ENCODE peak calls at places on chromosomes 12 and 14, in four cellular contexts. One of them, this sample, is unnamed.

GRCh38 chr12:100346660-100347059 is 10.2 kb upstream of the SLC17A8 start:
- DNase-seq in HEK293T: no peak
- DNase-seq in K562: no peak
- DNase-seq in HepG2: peak; percentile 4
- DNase-seq in this sample: no peak

GRCh38 chr12:101945361-101946232 is 68.2 kb downstream of the DRAM1 start:
- DNase-seq in K562: no peak
- DNase-seq in HEK293T: no peak
- DNase-seq in HepG2: peak; percentile 39
- DNase-seq in this sample: no peak

GRCh38 chr14:76644875-76645518 is 116.3 kb upstream of the VASH1 start:
- DNase-seq in HepG2: peak; percentile 30
- DNase-seq in K562: peak; percentile 42
- DNase-seq in HEK293T: peak; percentile 72
- DNase-seq in this sample: peak; percentile 79

GRCh38 chr12:119044094-119044493 is 62.8 kb downstream of the SRRM4 start:
- DNase-seq in HEK293T: no peak
- DNase-seq in K562: no peak
- DNase-seq in HepG2: no peak
- DNase-seq in this sample: no peak

GRCh38 chr14:89429206-89430091 is 12.4 kb upstream of the FOXN3 start:
- DNase-seq in HEK293T: no peak
- DNase-seq in HepG2: no peak
- DNase-seq in K562: no peak
- DNase-seq in this sample: no peak

GRCh38 chr12:106417926-106418910 is 60.7 kb downstream of the POLR3B start:
- DNase-seq in HepG2: peak; percentile 69
- DNase-seq in HEK293T: no peak
- DNase-seq in K562: no peak
- DNase-seq in this sample: no peak

GRCh38 chr12:53696285-53696654 is 20.4 kb upstream of the ATP5MC2 start:
- DNase-seq in HepG2: peak; percentile 82
- DNase-seq in K562: peak; percentile 64
- DNase-seq in HEK293T: peak; percentile 94
- DNase-seq in this sample: peak; percentile 74

GRCh38 chr12:121494093-121494787 is 86.6 kb downstream of the KDM2B start:
- DNase-seq in HEK293T: peak; percentile 61
- DNase-seq in K562: peak; percentile 71
- DNase-seq in HepG2: no peak
- DNase-seq in this sample: peak; percentile 84

GRCh38 chr12:22396253-22396652 is 61.7 kb upstream of the ST8SIA1 start:
- DNase-seq in K562: no peak
- DNase-seq in HEK293T: no peak
- DNase-seq in HepG2: no peak
- DNase-seq in this sample: no peak

GRCh38 chr12:122872815-122873361 is 23.0 kb downstream of the VPS37B start:
- DNase-seq in HepG2: no peak
- DNase-seq in HEK293T: no peak
- DNase-seq in K562: no peak
- DNase-seq in this sample: no peak

GRCh38 chr12:92987846-92988621 is 58.9 kb upstream of the EEA1 start:
- DNase-seq in K562: no peak
- DNase-seq in HEK293T: no peak
- DNase-seq in HepG2: peak; percentile 45
- DNase-seq in this sample: peak; percentile 27

GRCh38 chr14:94110552-94111181 is at the start of gene IFI27:
- DNase-seq in HEK293T: no peak
- DNase-seq in K562: peak; percentile 70
- DNase-seq in HepG2: no peak
- DNase-seq in this sample: no peak

GRCh38 chr14:90720336-90720735 is 95.9 kb downstream of the TTC7B start:
- DNase-seq in K562: peak; percentile 77
- DNase-seq in HepG2: no peak
- DNase-seq in HEK293T: no peak
- DNase-seq in this sample: no peak

GRCh38 chr14:59187802-59188460 is 536 bp upstream of the DAAM1 start:
- DNase-seq in HEK293T: peak; percentile 31
- DNase-seq in HepG2: no peak
- DNase-seq in K562: peak; percentile 86
- DNase-seq in this sample: peak; percentile 16

GRCh38 chr14:100393362-100393761 is 70.2 kb downstream of the SLC25A47 start:
- DNase-seq in HepG2: no peak
- DNase-seq in HEK293T: no peak
- DNase-seq in K562: no peak
- DNase-seq in this sample: no peak

GRCh38 chr12:68428724-68429580 is 96.8 kb upstream of the MDM1 start:
- DNase-seq in HEK293T: no peak
- DNase-seq in K562: no peak
- DNase-seq in HepG2: peak; percentile 5
- DNase-seq in this sample: no peak

GRCh38 chr12:9920451-9920850 is 11.7 kb downstream of the CLEC2A start:
- DNase-seq in HepG2: no peak
- DNase-seq in K562: no peak
- DNase-seq in HEK293T: no peak
- DNase-seq in this sample: no peak

GRCh38 chr12:4562034-4562657 is at the start of gene DYRK4:
- DNase-seq in K562: peak; percentile 90
- DNase-seq in HepG2: peak; percentile 72
- DNase-seq in HEK293T: peak; percentile 90
- DNase-seq in this sample: peak; percentile 96

GRCh38 chr14:94653321-94653720 is 41.1 kb downstream of the SERPINA3 start:
- DNase-seq in K562: no peak
- DNase-seq in HEK293T: no peak
- DNase-seq in HepG2: no peak
- DNase-seq in this sample: no peak

GRCh38 chr12:105977256-105978051 is 161.3 kb downstream of the NUAK1 start:
- DNase-seq in K562: no peak
- DNase-seq in HepG2: no peak
- DNase-seq in HEK293T: no peak
- DNase-seq in this sample: no peak

GRCh38 chr12:52506858-52507715 is 13.1 kb downstream of the KRT5 start:
- DNase-seq in HepG2: peak; percentile 17
- DNase-seq in K562: peak; percentile 20
- DNase-seq in HEK293T: peak; percentile 43
- DNase-seq in this sample: no peak

GRCh38 chr14:69325086-69325485 is 65.1 kb downstream of the GALNT16 start:
- DNase-seq in HepG2: no peak
- DNase-seq in HEK293T: no peak
- DNase-seq in K562: no peak
- DNase-seq in this sample: peak; percentile 1

DNA sequence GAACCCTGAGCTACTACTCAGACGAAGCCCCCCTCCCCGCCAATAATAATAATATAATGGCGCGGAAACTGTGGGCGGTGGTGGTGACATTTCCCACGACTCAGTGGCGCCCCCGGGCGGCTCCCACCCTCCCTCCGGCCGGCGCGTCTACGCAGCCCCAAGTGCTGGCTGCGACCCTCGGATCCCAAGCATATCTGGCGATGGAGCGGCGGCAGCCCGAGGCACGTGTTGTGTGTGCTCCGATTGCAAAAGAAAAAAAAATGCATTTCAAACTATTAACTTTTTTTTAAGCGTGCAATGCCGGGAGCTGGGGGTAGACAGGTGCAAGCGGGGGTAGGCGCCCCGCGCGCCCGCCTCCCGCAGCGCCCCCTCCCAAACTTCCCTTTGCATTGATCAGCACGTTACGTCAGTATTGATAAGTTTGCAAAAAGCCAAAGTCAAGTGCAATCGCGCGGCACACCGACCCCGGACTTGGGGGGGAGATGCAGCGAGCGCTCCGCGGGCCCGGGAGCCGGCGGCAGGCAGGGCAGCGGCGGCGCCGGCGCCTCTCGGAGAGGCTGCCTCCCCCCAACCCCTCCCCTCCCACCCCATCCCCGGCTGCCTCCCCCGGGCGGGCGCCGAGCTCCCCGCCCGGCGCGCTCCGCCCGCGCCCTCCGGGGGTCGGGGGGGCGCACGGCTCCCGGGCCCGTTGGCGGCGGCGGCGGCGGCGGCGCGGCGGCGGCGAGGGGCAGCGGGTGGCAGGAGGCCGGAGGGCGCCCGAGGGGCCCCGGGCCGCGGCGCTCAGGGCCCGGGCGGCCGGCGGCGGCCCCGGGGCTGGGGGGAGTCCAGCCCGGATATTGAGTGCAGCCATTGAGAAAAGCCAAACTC is 113.1 kb upstream of the MYL2 start:
- DNase-seq in HepG2: no peak
- DNase-seq in HEK293T: peak; percentile 60
- DNase-seq in K562: no peak
- DNase-seq in this sample: peak; percentile 77
- TF ChIP-seq ELF4 in HepG2: no peak
- TF ChIP-seq ELF4 in HEK293T: no peak
- TF ChIP-seq ELF4 in K562: no peak
- TF ChIP-seq ELF4 in this sample: no peak

DNA sequence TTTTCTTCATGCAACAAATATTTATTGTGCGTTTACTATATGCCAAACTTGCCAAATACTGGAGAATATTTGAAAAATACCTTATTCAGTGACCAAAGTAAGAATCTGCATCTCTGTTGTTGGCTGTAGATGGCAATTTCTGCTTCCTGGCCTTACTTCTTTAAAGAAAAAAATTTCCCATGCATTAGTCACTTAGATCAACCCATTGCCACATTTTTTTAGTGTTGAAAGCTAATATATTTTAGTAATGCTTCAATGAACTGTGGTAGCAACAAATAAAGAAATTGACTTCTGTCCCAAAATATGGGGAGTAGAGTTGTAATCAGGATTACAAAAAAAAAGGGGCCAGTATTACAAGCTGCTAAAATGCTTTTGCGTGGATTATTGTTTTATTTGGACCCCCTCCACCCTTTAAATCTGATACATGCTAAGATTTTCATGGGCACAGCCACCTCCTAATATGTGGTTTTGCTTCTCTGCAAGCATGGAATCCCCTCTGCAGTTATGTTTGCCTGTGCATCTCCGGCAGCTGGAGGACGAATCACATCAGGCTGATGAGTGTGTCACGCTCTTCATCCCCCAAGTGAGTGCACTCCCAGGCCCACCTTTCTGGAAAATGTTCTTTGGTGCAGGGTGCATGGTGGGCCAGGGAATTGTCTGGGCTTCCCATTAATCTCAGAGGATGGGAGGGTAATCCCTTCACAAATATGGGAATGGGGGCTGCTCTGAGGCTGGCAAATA is 38.1 kb upstream of the PTCSC3 start:
- DNase-seq in HEK293T: no peak
- DNase-seq in HepG2: no peak
- DNase-seq in K562: no peak
- DNase-seq in this sample: no peak
- TF ChIP-seq ELF4 in HEK293T: no peak
- TF ChIP-seq ELF4 in HepG2: no peak
- TF ChIP-seq ELF4 in K562: no peak
- TF ChIP-seq ELF4 in this sample: no peak

GRCh38 chr14:64114796-64115195 is 179.4 kb downstream of the ESR2 start:
- DNase-seq in K562: no peak
- DNase-seq in HEK293T: no peak
- DNase-seq in HepG2: no peak
- DNase-seq in this sample: no peak

GRCh38 chr14:64114166-64114565 is 180.0 kb downstream of the ESR2 start:
- DNase-seq in K562: peak; percentile 5
- DNase-seq in HepG2: no peak
- DNase-seq in HEK293T: no peak
- DNase-seq in this sample: no peak

GRCh38 chr14:64115401-64115800 is 178.8 kb downstream of the ESR2 start:
- DNase-seq in HEK293T: no peak
- DNase-seq in K562: no peak
- DNase-seq in HepG2: no peak
- DNase-seq in this sample: no peak

GRCh38 chr14:64112859-64113258 is 181.3 kb downstream of the ESR2 start:
- DNase-seq in K562: no peak
- DNase-seq in HEK293T: no peak
- DNase-seq in HepG2: no peak
- DNase-seq in this sample: no peak

DNA sequence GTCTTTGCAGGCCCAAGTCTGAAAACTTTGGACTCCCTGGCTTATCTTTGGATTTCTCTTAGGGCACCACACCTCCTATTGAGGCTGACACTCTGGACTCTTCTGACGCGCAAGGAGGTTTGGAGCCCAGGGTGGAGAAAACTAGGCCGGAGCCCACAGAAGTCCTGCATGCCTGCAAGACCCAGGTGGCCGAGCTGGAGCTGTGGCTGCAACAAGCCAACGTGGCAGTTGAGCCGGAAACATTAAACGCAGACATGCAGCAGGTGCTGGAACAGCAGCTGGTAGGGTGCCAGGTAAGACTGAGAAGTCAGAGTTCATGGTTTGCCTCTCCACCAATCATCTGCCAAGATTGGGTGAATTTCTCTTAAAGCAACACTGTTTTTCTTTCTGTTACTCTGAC is 180.9 kb downstream of the ESR2 start:
- DNase-seq in K562: no peak
- DNase-seq in HEK293T: no peak
- DNase-seq in HepG2: no peak
- DNase-seq in this sample: no peak
- TF ChIP-seq ELF4 in K562: no peak
- TF ChIP-seq ELF4 in HEK293T: no peak
- TF ChIP-seq ELF4 in HepG2: no peak
- TF ChIP-seq ELF4 in this sample: no peak

GRCh38 chr14:30874999-30875787 is 834 bp downstream of the COCH start:
- DNase-seq in HEK293T: no peak
- DNase-seq in K562: peak; percentile 34
- DNase-seq in HepG2: no peak
- DNase-seq in this sample: peak; percentile 53
- TF ChIP-seq ELF4 in HEK293T: no peak
- TF ChIP-seq ELF4 in K562: no peak
- TF ChIP-seq ELF4 in HepG2: no peak
- TF ChIP-seq ELF4 in this sample: no peak

DNA sequence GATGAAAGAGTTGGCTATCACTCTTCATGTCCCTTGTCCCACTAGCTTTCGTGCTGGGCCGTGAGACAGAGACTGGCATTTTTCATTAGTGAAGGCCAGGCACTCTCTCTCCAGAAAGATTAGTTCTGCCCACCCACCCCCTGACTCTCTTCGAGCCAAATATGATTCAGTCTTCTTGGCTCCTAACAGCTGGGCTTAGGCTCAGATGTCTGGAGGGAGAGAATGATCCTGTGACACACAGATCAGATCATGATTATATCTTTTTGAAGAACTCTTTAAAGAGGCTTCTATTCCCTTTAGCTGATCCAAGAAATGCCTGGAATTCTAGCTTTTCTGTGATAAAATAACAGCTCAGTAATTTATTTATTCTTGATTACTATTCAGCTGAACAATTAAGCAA is 5.2 kb upstream of the GNG2 start:
- DNase-seq in HepG2: no peak
- DNase-seq in HEK293T: no peak
- DNase-seq in K562: no peak
- DNase-seq in this sample: no peak
- TF ChIP-seq ELF4 in HepG2: no peak
- TF ChIP-seq ELF4 in HEK293T: no peak
- TF ChIP-seq ELF4 in K562: no peak
- TF ChIP-seq ELF4 in this sample: no peak

DNA sequence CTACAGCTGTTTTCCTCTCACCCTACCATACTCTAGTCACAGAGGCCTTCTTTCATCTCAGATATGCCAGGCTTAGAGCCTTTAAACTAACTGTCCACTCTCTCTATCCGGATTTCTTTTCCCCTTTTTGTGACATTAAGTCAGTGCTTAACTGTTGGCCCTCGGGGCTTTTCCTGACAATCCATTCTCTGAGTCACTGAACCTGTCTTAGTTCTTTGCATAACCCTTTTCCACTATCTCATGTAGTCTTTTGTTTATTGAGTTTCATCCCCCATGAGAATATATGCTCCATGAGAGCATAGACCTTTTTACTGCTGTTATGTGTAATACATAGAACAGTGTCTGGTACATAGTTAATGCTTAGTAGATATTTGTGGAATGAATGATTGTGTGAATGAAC is 68.7 kb downstream of the PLEKHA5 start:
- DNase-seq in HEK293T: no peak
- DNase-seq in K562: no peak
- DNase-seq in HepG2: no peak
- DNase-seq in this sample: no peak
- TF ChIP-seq ELF4 in HEK293T: no peak
- TF ChIP-seq ELF4 in K562: no peak
- TF ChIP-seq ELF4 in HepG2: no peak
- TF ChIP-seq ELF4 in this sample: no peak